ENCODE peak calls at places on chromosomes 6 and 20, in five cellular contexts. N, R, Q, Z and W are unnamed samples.

GRCh38 chr6:96939019-96939805 is 14.7 kb downstream of the KLHL32 start:
- DNase-seq in Z (no peak), R (no peak), N (peak), Q (no peak), W (no peak)

GRCh38 chr20:58702859-58703648 is 10.5 kb downstream of the NPEPL1 start:
- DNase-seq in Q (peak), Z (no peak), R (peak), N (no peak), W (no peak)

GRCh38 chr6:37547564-37548061 is 47.9 kb upstream of the CCDC167 start:
- DNase-seq in Z (no peak), Q (no peak), N (peak), R (peak), W (no peak)

GRCh38 chr6:8958894-8959511 is 523.7 kb upstream of the SLC35B3 start:
- DNase-seq in N (peak), Z (no peak), Q (no peak), R (no peak), W (no peak)

GRCh38 chr20:53576586-53577318 is 16.9 kb downstream of the ZNF217 start:
- DNase-seq in Z (no peak), Q (no peak), N (no peak), R (no peak), W (no peak)

GRCh38 chr6:113018351-113019151 is 671.4 kb downstream of the RFPL4B start:
- DNase-seq in Q (no peak), Z (no peak), N (peak), R (no peak), W (no peak)

GRCh38 chr20:49891486-49891885 is 23.8 kb downstream of the SPATA2 start:
- DNase-seq in N (no peak), R (no peak), Z (no peak), Q (no peak), W (no peak)

GRCh38 chr6:169162968-169163903 is 90.4 kb downstream of the THBS2 start:
- DNase-seq in Z (no peak), R (no peak), Q (no peak), N (peak), W (no peak)

GRCh38 chr20:60512436-60512835 is 554.2 kb downstream of the CDH26 start:
- DNase-seq in N (peak), R (no peak), Z (no peak), Q (no peak), W (no peak)

GRCh38 chr20:24589381-24589780 is 120.0 kb downstream of the SYNDIG1 start:
- DNase-seq in N (no peak), Q (no peak), R (no peak), Z (no peak), W (no peak)

GRCh38 chr20:64084209-64085152 is at the start of gene LKAAEAR1:
- DNase-seq in N (no peak), R (no peak), Z (no peak), Q (no peak), W (no peak)

GRCh38 chr20:32474967-32475819 is 109.9 kb downstream of the NOL4L start:
- DNase-seq in Z (no peak), Q (peak), N (peak), R (no peak), W (peak)

GRCh38 chr6:104702126-104702841 is 157.4 kb downstream of the HACE1 start:
- DNase-seq in N (no peak), Z (no peak), Q (no peak), R (no peak), W (no peak)

GRCh38 chr6:22921831-22922230 is 352.5 kb downstream of the HDGFL1 start:
- DNase-seq in Q (no peak), Z (no peak), R (no peak), N (no peak), W (no peak)

GRCh38 chr6:33860706-33861474 is 57.1 kb upstream of the MLN start:
- DNase-seq in Q (no peak), R (peak), N (peak), Z (no peak), W (no peak)

GRCh38 chr6:87155920-87156600 is 695 bp downstream of the ZNF292 start:
- DNase-seq in Z (no peak), N (no peak), Q (peak), R (peak), W (peak)

GRCh38 chr6:119895626-119896025 is 546.1 kb upstream of the MAN1A1 start:
- DNase-seq in R (no peak), N (no peak), Z (no peak), Q (no peak), W (no peak)

GRCh38 chr6:74343804-74344203 is 647.8 kb downstream of the CD109 start:
- DNase-seq in R (no peak), N (no peak), Q (no peak), Z (no peak), W (no peak)

GRCh38 chr20:17741220-17741619 is 41.5 kb downstream of the BANF2 start:
- DNase-seq in R (no peak), N (no peak), Q (no peak), Z (no peak), W (no peak)

GRCh38 chr6:7224726-7225125 is 88.3 kb downstream of the SSR1 start:
- DNase-seq in R (no peak), Z (no peak), Q (no peak), N (no peak), W (no peak)

GRCh38 chr20:48607544-48607865 is 220.3 kb downstream of the PREX1 start:
- DNase-seq in Q (no peak), R (peak), N (no peak), Z (no peak), W (no peak)

GRCh38 chr6:17714879-17715860 is 8.4 kb upstream of the NUP153 start:
- DNase-seq in Z (no peak), R (peak), N (peak), Q (no peak), W (no peak)

GRCh38 chr6:161407581-161407980 is 133.7 kb upstream of the AGPAT4 start:
- DNase-seq in N (peak), R (no peak), Z (no peak), Q (no peak), W (no peak)

GRCh38 chr6:129849456-129849855 is 11.7 kb downstream of the TMEM244 start:
- DNase-seq in Q (no peak), R (no peak), Z (no peak), N (peak), W (no peak)

GRCh38 chr20:10433014-10433622 is 904 bp downstream of the MKKS start:
- DNase-seq in Q (no peak), N (no peak), R (no peak), Z (no peak), W (no peak)